ENCODE peak calls at places on chromosomes 3 and 15, in seven cellular contexts. Y, Z, A, U, E, O and K are unnamed samples.
A peak's percentile ranks its signal among the peaks of the same experiment; 100 is the strongest.

GRCh38 chr3:110237091-110237615 is 834.5 kb upstream of the NECTIN3 start:
- DNase-seq in Y (no peak), Z (peak; percentile 52), A (no peak), U (no peak), E (no peak), O (no peak), K (no peak)

GRCh38 chr15:77775851-77776250 is 143.1 kb upstream of the LINGO1 start:
- DNase-seq in Y (no peak), Z (no peak), A (no peak), U (peak; percentile 42), E (no peak), O (no peak), K (no peak)

GRCh38 chr3:66885326-66886000 is 112.6 kb upstream of the KBTBD8 start:
- DNase-seq in Y (no peak), Z (peak; percentile 35), A (no peak), U (no peak), E (peak; percentile 3), O (no peak), K (no peak)

GRCh38 chr3:188266581-188267274 is 112.8 kb downstream of the LPP start:
- DNase-seq in Y (peak; percentile 24), Z (peak; percentile 96), A (peak; percentile 61), U (peak; percentile 76), E (peak; percentile 88), O (peak; percentile 64), K (peak; percentile 76)

GRCh38 chr3:160801386-160802118 is 45.5 kb downstream of the PPM1L start:
- DNase-seq in Y (peak; percentile 25), Z (peak; percentile 39), A (peak; percentile 49), U (no peak), E (peak; percentile 47), O (peak; percentile 78), K (peak; percentile 37)

GRCh38 chr3:104629038-104629437 is 737.7 kb upstream of the ALCAM start:
- DNase-seq in Y (no peak), Z (peak; percentile 67), A (no peak), U (no peak), E (peak; percentile 55), O (no peak), K (no peak)

GRCh38 chr3:129228891-129229585 is 20.4 kb upstream of the COPG1 start:
- DNase-seq in Y (no peak), Z (peak; percentile 80), A (peak; percentile 54), U (no peak), E (peak; percentile 69), O (no peak), K (no peak)

GRCh38 chr3:188568750-188569149 is 414.8 kb downstream of the LPP start:
- DNase-seq in Y (no peak), Z (peak; percentile 35), A (no peak), U (no peak), E (peak; percentile 19), O (no peak), K (no peak)

GRCh38 chr15:98547741-98548166 is 100.6 kb upstream of the IGF1R start:
- DNase-seq in Y (no peak), Z (no peak), A (peak; percentile 52), U (peak; percentile 73), E (peak; percentile 44), O (peak; percentile 53), K (peak; percentile 79)

GRCh38 chr3:57227930-57228733 is 603 bp downstream of the APPL1 start:
- DNase-seq in Y (no peak), Z (peak; percentile 36), A (peak; percentile 66), U (peak; percentile 84), E (peak; percentile 55), O (peak; percentile 47), K (peak; percentile 53)

GRCh38 chr3:100002599-100003350 is 111.5 kb downstream of the FILIP1L start:
- DNase-seq in Y (no peak), Z (peak; percentile 91), A (no peak), U (no peak), E (peak; percentile 75), O (no peak), K (no peak)

GRCh38 chr3:123028233-123028828 is 768 bp upstream of the SEMA5B start:
- DNase-seq in Y (no peak), Z (peak; percentile 75), A (no peak), U (no peak), E (peak; percentile 86), O (peak; percentile 51), K (no peak)

GRCh38 chr3:133661454-133662255 is at the start of gene TOPBP1:
- DNase-seq in Y (no peak), Z (peak; percentile 49), A (peak; percentile 88), U (peak; percentile 91), E (peak; percentile 64), O (peak; percentile 69), K (peak; percentile 80)

GRCh38 chr3:124965413-124965812 is 30.9 kb upstream of the MUC13 start:
- DNase-seq in Y (no peak), Z (no peak), A (no peak), U (no peak), E (no peak), O (no peak), K (no peak)

GRCh38 chr15:36301931-36302330 is 277.5 kb upstream of the CDIN1 start:
- DNase-seq in Y (no peak), Z (peak; percentile 3), A (no peak), U (no peak), E (no peak), O (no peak), K (no peak)

GRCh38 chr3:127525373-127525772 is 65.2 kb downstream of the TPRA1 start:
- DNase-seq in Y (no peak), Z (peak; percentile 17), A (no peak), U (no peak), E (peak; percentile 29), O (no peak), K (no peak)

GRCh38 chr3:50620420-50620819 is 3.5 kb downstream of the MAPKAPK3 start:
- DNase-seq in Y (no peak), Z (no peak), A (peak; percentile 73), U (no peak), E (no peak), O (no peak), K (peak; percentile 31)

GRCh38 chr3:123947482-123947881 is 13.5 kb downstream of the CCDC14 start:
- DNase-seq in Y (no peak), Z (peak; percentile 28), A (no peak), U (no peak), E (no peak), O (no peak), K (no peak)

GRCh38 chr15:60001642-60002527 is 2.2 kb upstream of the FOXB1 start:
- DNase-seq in Y (no peak), Z (no peak), A (no peak), U (no peak), E (no peak), O (no peak), K (no peak)

GRCh38 chr15:53611145-53611920 is 148.1 kb downstream of the WDR72 start:
- DNase-seq in Y (no peak), Z (no peak), A (no peak), U (no peak), E (no peak), O (no peak), K (no peak)

GRCh38 chr15:100201376-100202280 is 140.1 kb downstream of the ADAMTS17 start:
- DNase-seq in Y (no peak), Z (peak; percentile 1), A (no peak), U (no peak), E (no peak), O (no peak), K (no peak)

GRCh38 chr15:100349696-100350433 is 8.1 kb upstream of the ADAMTS17 start:
- DNase-seq in Y (peak; percentile 61), Z (peak; percentile 74), A (peak; percentile 95), U (peak; percentile 96), E (peak; percentile 94), O (peak; percentile 93), K (peak; percentile 94)

GRCh38 chr15:65987100-65987499 is 117.8 kb downstream of the RAB11A start:
- DNase-seq in Y (no peak), Z (no peak), A (no peak), U (no peak), E (no peak), O (no peak), K (no peak)

GRCh38 chr3:197891-198491 is 1.4 kb downstream of the CHL1 start:
- DNase-seq in Y (no peak), Z (no peak), A (peak; percentile 36), U (peak; percentile 75), E (no peak), O (no peak), K (no peak)

GRCh38 chr3:78919021-78919755 is 848.6 kb downstream of the ROBO1 start:
- DNase-seq in Y (no peak), Z (peak; percentile 88), A (no peak), U (no peak), E (peak; percentile 68), O (no peak), K (no peak)

DNA sequence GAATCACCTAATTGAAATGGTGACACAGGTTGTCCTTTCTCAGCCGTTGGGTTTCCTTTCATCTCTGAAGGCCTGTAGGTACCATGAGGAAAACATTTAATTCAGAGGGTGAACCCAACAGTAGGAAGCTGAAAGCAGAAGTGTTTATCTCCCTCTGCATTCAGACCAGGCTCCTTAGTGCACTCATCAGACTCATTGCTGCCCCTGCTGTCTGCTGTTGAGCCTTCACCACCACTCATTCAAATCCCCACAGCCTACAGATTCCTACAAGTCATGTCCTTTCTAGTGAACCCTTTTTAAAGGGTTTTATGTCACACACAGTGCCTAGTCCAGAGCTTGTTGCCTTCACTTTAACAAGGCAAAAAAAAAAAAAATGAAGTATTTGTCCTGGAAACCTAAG is 13.4 kb downstream of the WDR48 start:
- DNase-seq in Y (no peak), Z (peak; percentile 57), A (no peak), U (no peak), E (peak; percentile 34), O (no peak), K (no peak)
- TF ChIP-seq CTCF in Y (no peak), Z (peak; percentile 64), A (peak; percentile 36), U (peak; percentile 30), E (peak; percentile 54), O (no peak), K (no peak)

GRCh38 chr3:53056442-53056841 is 10.6 kb upstream of the SFMBT1 start:
- DNase-seq in Y (no peak), Z (no peak), A (no peak), U (no peak), E (no peak), O (no peak), K (no peak)
- TF ChIP-seq CTCF in Y (no peak), Z (peak; percentile 38), A (no peak), U (peak; percentile 14), E (peak; percentile 44), O (no peak), K (peak; percentile 13)

DNA sequence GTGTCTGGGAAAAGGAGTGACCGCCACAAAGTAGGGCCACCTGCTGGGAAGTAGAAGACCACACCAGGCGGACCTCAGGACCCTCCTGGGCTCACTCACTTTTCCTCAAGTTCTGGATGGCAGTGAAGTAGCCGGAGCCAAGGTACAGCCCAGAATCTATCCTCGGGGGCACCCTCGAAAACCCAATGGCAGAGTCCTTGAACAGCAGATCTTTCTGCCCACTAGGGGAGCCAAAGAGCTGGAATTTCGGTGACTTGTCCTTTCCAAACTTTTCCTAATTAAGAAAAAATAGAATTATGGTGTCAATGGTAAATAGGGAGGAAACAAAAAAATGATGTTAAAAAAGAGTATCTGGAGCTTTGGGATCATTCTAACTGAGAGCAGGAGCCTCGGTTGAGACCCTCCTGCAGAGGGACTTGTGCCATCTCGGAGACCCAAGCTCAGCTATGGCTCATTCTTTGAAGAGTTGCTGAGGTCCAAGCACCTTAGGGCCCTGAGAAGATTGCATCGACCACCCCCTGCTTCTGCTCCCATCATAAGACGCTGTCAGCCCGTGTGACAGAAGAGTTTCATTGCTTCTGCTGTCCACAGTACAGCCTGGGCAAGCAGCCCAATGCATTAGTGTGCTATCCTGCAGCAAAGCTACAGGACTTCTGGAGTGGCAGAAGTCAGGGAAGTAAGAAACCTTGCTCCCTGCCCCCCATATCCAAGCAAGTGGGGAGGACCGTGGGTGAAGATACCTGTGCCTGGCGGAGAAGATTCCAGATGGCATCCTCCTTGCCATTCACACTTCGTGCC is 14.8 kb downstream of the LTF start:
- DNase-seq in Y (no peak), Z (peak; percentile 9), A (no peak), U (no peak), E (no peak), O (no peak), K (no peak)
- TF ChIP-seq CTCF in Y (peak; percentile 23), Z (peak; percentile 69), A (peak; percentile 54), U (peak; percentile 41), E (peak; percentile 81), O (peak; percentile 17), K (peak; percentile 39)

GRCh38 chr15:51917493-51917892 is 54.1 kb downstream of the LEO1 start:
- DNase-seq in Y (no peak), Z (no peak), A (peak; percentile 52), U (no peak), E (peak; percentile 44), O (no peak), K (no peak)
- TF ChIP-seq CTCF in Y (no peak), Z (peak; percentile 30), A (peak; percentile 34), U (no peak), E (peak; percentile 12), O (no peak), K (no peak)